ENCODE peak calls at places on chromosomes 13 and 19, in six cellular contexts. F, J, A, C, Z and R are unnamed samples.

GRCh38 chr13:28778308-28779215 is 41.6 kb upstream of the MTUS2 start:
- DNase-seq in F (no peak), J (no peak), A (no peak), C (no peak), Z (no peak), R (no peak)

GRCh38 chr19:4052114-4052992 is 14.3 kb downstream of the ZBTB7A start:
- DNase-seq in F (no peak), J (no peak), A (no peak), C (no peak), Z (no peak), R (no peak)

GRCh38 chr13:29411493-29411892 is 184.0 kb downstream of the SLC7A1 start:
- DNase-seq in F (no peak), J (no peak), A (no peak), C (no peak), Z (no peak), R (no peak)

GRCh38 chr13:96728463-96728862 is 265.8 kb downstream of the OXGR1 start:
- DNase-seq in F (no peak), J (no peak), A (no peak), C (no peak), Z (no peak), R (no peak)

GRCh38 chr19:39695759-39696158 is 8.5 kb upstream of the LGALS14 start:
- DNase-seq in F (no peak), J (no peak), A (no peak), C (no peak), Z (no peak), R (no peak)

GRCh38 chr13:95298971-95299627 is 2.2 kb downstream of the ABCC4 start:
- DNase-seq in F (no peak), J (peak; percentile 59), A (no peak), C (no peak), Z (no peak), R (no peak)

GRCh38 chr13:99211421-99212035 is 10.9 kb downstream of the UBAC2 start:
- DNase-seq in F (no peak), J (no peak), A (no peak), C (no peak), Z (no peak), R (no peak)

GRCh38 chr13:69951412-69951811 is 156.2 kb upstream of the ATXN8OS start:
- DNase-seq in F (no peak), J (no peak), A (no peak), C (no peak), Z (no peak), R (no peak)

GRCh38 chr13:45503658-45504057 is 38.9 kb downstream of the COG3 start:
- DNase-seq in F (no peak), J (no peak), A (no peak), C (no peak), Z (no peak), R (no peak)

GRCh38 chr13:109652536-109652935 is 133.8 kb downstream of the IRS2 start:
- DNase-seq in F (no peak), J (no peak), A (no peak), C (no peak), Z (no peak), R (no peak)

GRCh38 chr13:72643339-72643989 is 84.0 kb downstream of the MZT1 start:
- DNase-seq in F (no peak), J (peak; percentile 18), A (peak; percentile 47), C (no peak), Z (peak; percentile 54), R (peak; percentile 51)

GRCh38 chr19:10450853-10451609 is 30.7 kb downstream of the PDE4A start:
- DNase-seq in F (no peak), J (no peak), A (no peak), C (no peak), Z (peak; percentile 61), R (peak; percentile 8)

GRCh38 chr13:52738719-52739467 is 727 bp downstream of the CNMD start:
- DNase-seq in F (no peak), J (no peak), A (peak; percentile 67), C (peak; percentile 63), Z (no peak), R (no peak)

GRCh38 chr13:107209811-107210210 is 641.9 kb upstream of the ARGLU1 start:
- DNase-seq in F (no peak), J (no peak), A (no peak), C (no peak), Z (no peak), R (no peak)

GRCh38 chr13:106373304-106373988 is 162.0 kb downstream of the EFNB2 start:
- DNase-seq in F (no peak), J (no peak), A (no peak), C (no peak), Z (peak; percentile 38), R (no peak)

GRCh38 chr19:46513461-46514236 is 18.0 kb upstream of the PNMA8B start:
- DNase-seq in F (no peak), J (peak; percentile 88), A (peak; percentile 87), C (peak; percentile 85), Z (peak; percentile 85), R (peak; percentile 76)

GRCh38 chr13:72651196-72651595 is 76.2 kb downstream of the MZT1 start:
- DNase-seq in F (no peak), J (no peak), A (peak; percentile 37), C (no peak), Z (no peak), R (no peak)

GRCh38 chr13:32645854-32646253 is 59.6 kb downstream of the PDS5B start:
- DNase-seq in F (no peak), J (no peak), A (no peak), C (no peak), Z (peak; percentile 47), R (no peak)

GRCh38 chr19:35265126-35265995 is 3.4 kb upstream of the USF2 start:
- DNase-seq in F (no peak), J (no peak), A (no peak), C (peak; percentile 6), Z (no peak), R (no peak)

GRCh38 chr13:30831515-30831914 is 74.6 kb upstream of the MEDAG start:
- DNase-seq in F (no peak), J (no peak), A (no peak), C (no peak), Z (no peak), R (no peak)

GRCh38 chr19:49809155-49809986 is 3.7 kb downstream of the FUZ start:
- DNase-seq in F (peak; percentile 23), J (peak; percentile 55), A (peak; percentile 52), C (peak; percentile 30), Z (peak; percentile 13), R (peak; percentile 68)

GRCh38 chr19:7787141-7787540 is 24.1 kb downstream of the CLEC4M start:
- DNase-seq in F (no peak), J (no peak), A (no peak), C (no peak), Z (no peak), R (no peak)

GRCh38 chr19:12052057-12052570 is 647 bp downstream of the ZNF878 start:
- DNase-seq in F (no peak), J (peak; percentile 19), A (no peak), C (no peak), Z (no peak), R (no peak)

GRCh38 chr19:34678421-34678820 is 943 bp downstream of the ZNF302 start:
- DNase-seq in F (no peak), J (no peak), A (no peak), C (no peak), Z (no peak), R (no peak)

GRCh38 chr13:43124495-43124894 is 101.1 kb downstream of the DNAJC15 start:
- DNase-seq in F (no peak), J (no peak), A (no peak), C (no peak), Z (no peak), R (no peak)

GRCh38 chr19:1904385-1905070 is 671 bp upstream of the ADAT3 start:
- DNase-seq in F (no peak), J (no peak), A (peak; percentile 68), C (peak; percentile 47), Z (peak; percentile 90), R (peak; percentile 93)

GRCh38 chr19:33189453-33189852 is 4.7 kb upstream of the LRP3 start:
- DNase-seq in F (no peak), J (no peak), A (no peak), C (no peak), Z (no peak), R (no peak)

GRCh38 chr13:41502021-41502420 is 44.7 kb downstream of the RGCC start:
- DNase-seq in F (no peak), J (no peak), A (no peak), C (no peak), Z (peak; percentile 85), R (no peak)

GRCh38 chr19:6806488-6806887 is 34.0 kb downstream of the VAV1 start:
- DNase-seq in F (no peak), J (no peak), A (no peak), C (no peak), Z (no peak), R (no peak)

GRCh38 chr19:12833747-12834417 is 497 bp downstream of the RTBDN start:
- DNase-seq in F (no peak), J (peak; percentile 70), A (peak; percentile 73), C (peak; percentile 23), Z (peak; percentile 58), R (peak; percentile 61)

GRCh38 chr19:50994129-50994528 is 7.3 kb downstream of the KLK8 start:
- DNase-seq in F (no peak), J (no peak), A (no peak), C (no peak), Z (peak; percentile 55), R (no peak)

GRCh38 chr19:29712744-29713516 is 2.1 kb downstream of the C19orf12 start:
- DNase-seq in F (no peak), J (no peak), A (no peak), C (no peak), Z (no peak), R (no peak)

GRCh38 chr13:99015606-99016520 is 38.0 kb upstream of the DOCK9 start:
- DNase-seq in F (no peak), J (no peak), A (no peak), C (no peak), Z (no peak), R (no peak)

GRCh38 chr19:52963229-52963760 is 614 bp upstream of the ZNF816 start:
- DNase-seq in F (no peak), J (peak; percentile 16), A (peak; percentile 52), C (no peak), Z (no peak), R (no peak)